ENCODE peak calls at places on chromosomes 12 and 14, in six cellular contexts. B is GM10248, A is SK-N-SH, L is HFF-Myc, R is GM23338, U is AG04450. W is an unnamed sample.

GRCh38 chr12:64746663-64747062 is 12.5 kb downstream of the GNS start:
- DNase-seq in R (no peak), L (peak; percentile 35), B (no peak), A (no peak), U (no peak), W (no peak)

GRCh38 chr12:11773889-11774677 is 124.6 kb downstream of the ETV6 start:
- DNase-seq in A (no peak), L (no peak), U (no peak), B (no peak), R (no peak), W (no peak)

GRCh38 chr14:98633380-98633779 is 638.6 kb downstream of the BCL11B start:
- DNase-seq in R (no peak), U (no peak), A (no peak), B (no peak), L (no peak), W (no peak)

GRCh38 chr14:31038521-31039166 is 12.5 kb upstream of the STRN3 start:
- DNase-seq in L (no peak), B (no peak), R (no peak), U (no peak), A (peak; percentile 25), W (no peak)

GRCh38 chr14:24705840-24706239 is 71.8 kb upstream of the GZMB start:
- DNase-seq in B (peak; percentile 65), U (no peak), R (no peak), A (no peak), L (no peak), W (no peak)

GRCh38 chr14:55688566-55688965 is 108.6 kb downstream of the KTN1 start:
- DNase-seq in A (no peak), R (no peak), B (no peak), L (no peak), U (no peak), W (no peak)

GRCh38 chr14:99380991-99381687 is 99.5 kb downstream of the SETD3 start:
- DNase-seq in A (no peak), U (no peak), B (no peak), R (no peak), L (no peak), W (no peak)

GRCh38 chr12:118103601-118104382 is at the start of gene VSIG10:
- DNase-seq in U (no peak), B (peak; percentile 63), A (peak; percentile 95), R (peak; percentile 85), L (no peak), W (peak; percentile 24)

GRCh38 chr14:90758959-90759358 is 57.3 kb downstream of the TTC7B start:
- DNase-seq in A (no peak), R (no peak), L (no peak), B (no peak), U (no peak), W (peak; percentile 24)

GRCh38 chr12:117903441-117903840 is 65.3 kb downstream of the KSR2 start:
- DNase-seq in U (no peak), R (no peak), A (no peak), L (no peak), B (no peak), W (no peak)

GRCh38 chr14:39755269-39755878 is 323.1 kb upstream of the FBXO33 start:
- DNase-seq in A (no peak), L (no peak), U (no peak), B (no peak), R (no peak), W (no peak)

GRCh38 chr12:6178981-6179761 is 21.0 kb upstream of the CD9 start:
- DNase-seq in B (no peak), A (no peak), R (peak; percentile 61), L (no peak), U (no peak), W (no peak)
- TF ChIP-seq CTCF in B (no peak), A (no peak), R (no peak), L (peak; percentile 18), U (peak; percentile 48), W (no peak)

GRCh38 chr14:94536836-94537235 is 24.4 kb upstream of the SERPINA4 start:
- DNase-seq in B (no peak), R (peak; percentile 47), U (no peak), A (no peak), L (no peak), W (no peak)
- TF ChIP-seq CTCF in B (no peak), R (peak; percentile 48), U (no peak), A (peak; percentile 34), L (no peak), W (no peak)

GRCh38 chr14:77151918-77152588 is 10.5 kb upstream of the ZDHHC22 start:
- DNase-seq in L (no peak), R (peak; percentile 39), B (peak; percentile 64), A (peak; percentile 61), U (no peak), W (no peak)
- TF ChIP-seq CTCF in L (peak; percentile 17), R (peak; percentile 29), B (no peak), A (peak; percentile 54), U (peak; percentile 27), W (no peak)

GRCh38 chr12:54356228-54356627 is 8.1 kb downstream of the GPR84 start:
- DNase-seq in R (no peak), B (no peak), A (no peak), L (no peak), U (no peak), W (no peak)

GRCh38 chr12:54356951-54357356 is 7.3 kb downstream of the GPR84 start:
- DNase-seq in L (no peak), A (no peak), B (no peak), U (no peak), R (peak; percentile 65), W (no peak)

GRCh38 chr12:54357802-54358619 is 6.3 kb downstream of the GPR84 start:
- DNase-seq in L (no peak), B (peak; percentile 70), R (no peak), U (no peak), A (no peak), W (peak; percentile 64)

GRCh38 chr12:54352891-54353874 is 11.1 kb downstream of the GPR84 start:
- DNase-seq in L (no peak), B (no peak), U (no peak), R (peak; percentile 54), A (peak; percentile 83), W (no peak)

GRCh38 chr12:54355104-54355815 is 9.0 kb downstream of the GPR84 start:
- DNase-seq in U (no peak), L (no peak), R (peak; percentile 78), A (no peak), B (no peak), W (no peak)
- TF ChIP-seq CTCF in U (no peak), L (no peak), R (peak; percentile 18), A (no peak), B (no peak), W (no peak)

GRCh38 chr14:103539056-103539825 is 10.2 kb downstream of the TRMT61A start:
- DNase-seq in R (no peak), L (no peak), A (no peak), B (no peak), U (no peak), W (no peak)
- TF ChIP-seq CTCF in R (no peak), L (no peak), A (no peak), B (peak; percentile 5), U (no peak), W (no peak)

GRCh38 chr12:81465191-81465590 is 294.0 kb downstream of the PPFIA2 start:
- DNase-seq in U (no peak), A (no peak), B (no peak), L (no peak), R (no peak), W (no peak)

GRCh38 chr12:81465881-81466280 is 293.3 kb downstream of the PPFIA2 start:
- DNase-seq in R (no peak), U (no peak), L (no peak), A (no peak), B (no peak), W (no peak)

GRCh38 chr12:81461163-81461562 is 298.0 kb downstream of the PPFIA2 start:
- DNase-seq in B (no peak), A (no peak), U (no peak), L (no peak), R (peak; percentile 60), W (no peak)
- TF ChIP-seq CTCF in B (no peak), A (peak; percentile 39), U (no peak), L (no peak), R (peak; percentile 75), W (no peak)

GRCh38 chr12:77377116-77377515 is 311.7 kb upstream of the E2F7 start:
- DNase-seq in B (no peak), A (no peak), U (no peak), L (peak; percentile 30), R (no peak), W (no peak)

GRCh38 chr12:77377622-77378021 is 312.3 kb upstream of the E2F7 start:
- DNase-seq in L (no peak), R (no peak), A (no peak), B (no peak), U (no peak), W (no peak)

GRCh38 chr12:77384941-77385340 is 319.6 kb upstream of the E2F7 start:
- DNase-seq in L (no peak), U (no peak), A (no peak), R (no peak), B (no peak), W (no peak)

GRCh38 chr12:77387214-77387613 is 321.8 kb upstream of the E2F7 start:
- DNase-seq in U (no peak), R (no peak), B (no peak), A (no peak), L (no peak), W (no peak)

DNA sequence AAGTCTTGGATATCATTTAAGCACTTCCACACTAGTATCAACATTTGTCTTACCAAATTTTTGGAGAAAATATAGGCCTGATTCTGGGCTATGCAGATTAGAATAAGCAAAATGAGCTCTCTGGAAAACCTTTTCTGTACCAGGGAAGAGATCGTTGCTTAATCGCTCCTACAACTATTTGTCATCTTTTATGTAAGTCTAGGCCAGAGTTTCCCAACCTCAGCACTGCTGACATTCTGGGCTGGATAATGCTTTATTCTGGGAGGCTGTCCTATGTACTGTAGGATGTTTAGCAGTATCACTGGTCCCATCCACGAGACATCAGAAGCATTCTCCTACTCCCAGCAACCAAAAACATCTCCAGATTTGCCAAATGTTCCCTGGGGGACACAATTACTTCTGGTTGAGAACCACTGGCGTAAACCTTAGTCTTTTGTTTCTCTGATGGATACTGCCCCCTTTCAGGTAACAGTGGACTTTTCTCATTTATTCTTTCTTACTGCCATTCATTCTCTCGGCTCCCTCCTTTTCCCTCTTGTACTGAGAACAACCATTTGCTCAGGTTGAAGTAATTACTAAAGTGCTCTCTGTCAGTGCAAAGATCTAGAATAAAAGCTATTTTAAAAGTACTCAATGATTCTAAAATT is 316.9 kb upstream of the E2F7 start:
- DNase-seq in L (no peak), U (no peak), A (no peak), B (no peak), R (peak; percentile 45), W (no peak)
- TF ChIP-seq CTCF in L (no peak), U (no peak), A (no peak), B (no peak), R (peak; percentile 34), W (no peak)

DNA sequence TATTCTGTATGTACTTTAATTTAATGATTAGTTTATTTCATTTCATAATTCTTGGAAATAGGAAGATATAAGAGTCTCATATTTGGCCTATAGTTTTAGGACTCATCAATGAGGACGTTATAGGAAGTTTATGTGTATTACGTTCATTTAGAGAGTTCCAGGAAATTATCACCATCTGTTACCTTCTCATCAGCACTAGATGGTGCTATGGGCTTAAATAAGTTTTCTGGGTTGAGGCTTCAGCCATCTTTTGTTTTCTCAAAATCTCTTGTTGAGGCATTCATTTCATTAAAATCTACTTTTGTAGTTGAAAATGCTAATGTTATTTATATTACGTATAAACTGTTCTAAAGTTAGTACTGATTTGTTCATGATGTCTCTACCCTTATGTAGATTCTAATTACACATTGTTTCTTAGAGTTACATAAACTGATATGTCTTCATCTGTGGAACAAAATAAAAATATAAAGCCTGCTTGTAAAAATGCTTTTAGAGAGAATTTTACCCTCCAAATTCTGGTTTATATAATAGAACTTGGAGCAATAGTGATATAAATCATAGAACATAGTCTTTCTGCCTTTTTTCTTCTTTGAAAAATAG is 89.2 kb downstream of the CFAP54 start:
- DNase-seq in A (peak; percentile 32), R (peak; percentile 82), L (peak; percentile 50), B (peak; percentile 44), U (peak; percentile 33), W (peak; percentile 10)
- TF ChIP-seq CTCF in A (peak; percentile 80), R (peak; percentile 73), L (peak; percentile 33), B (peak; percentile 52), U (peak; percentile 72), W (peak; percentile 66)